ENCODE peak calls at places on chromosomes 12 and 14, in seven cellular contexts. H is transverse colon, K is right atrium auricular region, Q is cardiac fibroblast, J is PC-9, M is HCT116, P is uterus. O is an unnamed sample.

GRCh38 chr12:60265741-60266140 is 669.9 kb downstream of the SLC16A7 start:
- DNase-seq in H (no peak), K (no peak), Q (no peak), J (no peak), M (no peak), P (no peak), O (peak; percentile 56)

GRCh38 chr12:6827437-6827894 is 741 bp upstream of the P3H3 start:
- DNase-seq in H (peak; percentile 82), K (peak; percentile 93), Q (peak; percentile 79), J (peak; percentile 61), M (peak; percentile 69), P (peak; percentile 95), O (no peak)

GRCh38 chr12:68499616-68500015 is 111.1 kb upstream of the RAP1B start:
- DNase-seq in H (no peak), K (no peak), Q (no peak), J (no peak), M (no peak), P (no peak), O (no peak)

GRCh38 chr12:153080-153746 is 60.7 kb downstream of the SLC6A12 start:
- DNase-seq in H (peak; percentile 78), K (no peak), Q (peak; percentile 48), J (peak; percentile 73), M (peak; percentile 56), P (no peak), O (no peak)

GRCh38 chr12:105106621-105107020 is 910 bp upstream of the WASHC4 start:
- DNase-seq in H (no peak), K (no peak), Q (no peak), J (no peak), M (no peak), P (no peak), O (no peak)

GRCh38 chr12:65106948-65107347 is 14.2 kb downstream of the WIF1 start:
- DNase-seq in H (no peak), K (no peak), Q (peak; percentile 33), J (no peak), M (no peak), P (no peak), O (no peak)

GRCh38 chr12:48004039-48004940 is at the start of gene COL2A1:
- DNase-seq in H (no peak), K (no peak), Q (peak; percentile 23), J (no peak), M (no peak), P (no peak), O (no peak)

GRCh38 chr14:90452366-90452765 is 55.5 kb downstream of the CALM1 start:
- DNase-seq in H (no peak), K (no peak), Q (no peak), J (no peak), M (no peak), P (no peak), O (no peak)

GRCh38 chr14:51732494-51733080 is 80.9 kb downstream of the FRMD6 start:
- DNase-seq in H (no peak), K (no peak), Q (peak; percentile 33), J (no peak), M (no peak), P (no peak), O (no peak)

GRCh38 chr12:101697930-101698781 is 716 bp downstream of the CHPT1 start:
- DNase-seq in H (peak; percentile 68), K (peak; percentile 63), Q (peak; percentile 47), J (peak; percentile 3), M (no peak), P (peak; percentile 46), O (no peak)

GRCh38 chr14:65962952-65963351 is 523.2 kb upstream of the CCDC196 start:
- DNase-seq in H (no peak), K (no peak), Q (no peak), J (no peak), M (no peak), P (no peak), O (no peak)

GRCh38 chr12:127592278-127592677 is 674.7 kb upstream of the TMEM132C start:
- DNase-seq in H (no peak), K (no peak), Q (no peak), J (no peak), M (no peak), P (no peak), O (no peak)

GRCh38 chr12:124411291-124411878 is 116.5 kb downstream of the RFLNA start:
- DNase-seq in H (peak; percentile 63), K (peak; percentile 92), Q (peak; percentile 97), J (no peak), M (no peak), P (peak; percentile 93), O (no peak)

GRCh38 chr12:113926792-113927191 is 39.3 kb downstream of the RBM19 start:
- DNase-seq in H (no peak), K (no peak), Q (no peak), J (no peak), M (no peak), P (no peak), O (no peak)

GRCh38 chr14:38250316-38250715 is 5.6 kb downstream of the CLEC14A start:
- DNase-seq in H (no peak), K (no peak), Q (no peak), J (no peak), M (no peak), P (no peak), O (no peak)

GRCh38 chr14:104343690-104344640 is 205.6 kb downstream of the KIF26A start:
- DNase-seq in H (no peak), K (no peak), Q (no peak), J (no peak), M (no peak), P (no peak), O (no peak)

GRCh38 chr14:91744068-91744480 is 12.2 kb upstream of the CATSPERB start:
- DNase-seq in H (peak; percentile 64), K (no peak), Q (peak; percentile 15), J (no peak), M (peak; percentile 6), P (no peak), O (peak; percentile 83)

GRCh38 chr12:112985655-112986290 is 7.5 kb downstream of the OAS2 start:
- DNase-seq in H (no peak), K (no peak), Q (no peak), J (no peak), M (no peak), P (no peak), O (no peak)

GRCh38 chr14:84483072-84483410 is 1046.9 kb upstream of the FLRT2 start:
- DNase-seq in H (no peak), K (no peak), Q (no peak), J (no peak), M (no peak), P (no peak), O (no peak)

GRCh38 chr14:68690106-68690960 is 102.5 kb downstream of the ZFP36L1 start:
- DNase-seq in H (no peak), K (no peak), Q (no peak), J (no peak), M (no peak), P (peak; percentile 15), O (no peak)

GRCh38 chr14:33679461-33680225 is 271.2 kb downstream of the EGLN3 start:
- DNase-seq in H (no peak), K (no peak), Q (peak; percentile 72), J (no peak), M (no peak), P (no peak), O (no peak)

DNA sequence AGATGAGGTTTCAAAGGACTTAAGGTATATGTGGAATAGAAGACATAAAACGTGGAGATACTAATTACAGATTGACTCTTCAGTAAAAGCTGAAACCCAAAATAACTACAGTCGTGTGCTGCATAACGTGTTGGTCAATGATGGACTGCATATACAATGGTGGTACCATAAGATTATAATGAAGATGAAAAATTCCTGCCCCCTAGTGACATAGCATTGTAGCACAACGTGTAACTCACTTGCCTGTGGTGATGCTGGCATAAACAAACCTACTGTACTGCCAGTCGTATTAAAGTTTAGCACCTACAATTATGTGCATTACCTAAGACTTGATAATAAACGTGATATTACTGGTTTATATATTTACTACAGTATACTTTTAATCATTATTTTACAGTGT is 150.3 kb downstream of the LRRK2 start:
- DNase-seq in H (no peak), K (no peak), Q (peak; percentile 12), J (no peak), M (peak; percentile 8), P (no peak), O (no peak)
- TF ChIP-seq CTCF in H (no peak), K (no peak), Q (peak; percentile 28), J (no peak), M (peak; percentile 49), P (no peak), O (peak; percentile 41)

GRCh38 chr14:75429562-75429961 is 1.7 kb downstream of the JDP2 start:
- DNase-seq in H (no peak), K (no peak), Q (no peak), J (no peak), M (no peak), P (no peak), O (no peak)

GRCh38 chr14:75431011-75431410 is 3.2 kb downstream of the JDP2 start:
- DNase-seq in H (no peak), K (no peak), Q (no peak), J (no peak), M (no peak), P (no peak), O (no peak)

GRCh38 chr14:75430526-75430925 is 2.7 kb downstream of the JDP2 start:
- DNase-seq in H (no peak), K (no peak), Q (no peak), J (no peak), M (no peak), P (no peak), O (peak; percentile 71)

GRCh38 chr14:75428230-75429104 is 645 bp downstream of the JDP2 start:
- DNase-seq in H (peak; percentile 63), K (no peak), Q (peak; percentile 29), J (peak; percentile 47), M (no peak), P (peak; percentile 43), O (no peak)

GRCh38 chr14:75430106-75430505 is 2.3 kb downstream of the JDP2 start:
- DNase-seq in H (no peak), K (peak; percentile 81), Q (peak; percentile 37), J (no peak), M (no peak), P (peak; percentile 56), O (no peak)
- H3K4me3 ChIP-seq in H (no peak overlapping the region), K (peak overlapping the region; percentile 78), Q (peak overlapping the region; percentile 74), J (peak overlapping the region; percentile 90), M (no peak overlapping the region), P (no peak overlapping the region), O (no peak overlapping the region)

GRCh38 chr14:50060871-50061663 is 55.3 kb downstream of the VCPKMT start:
- DNase-seq in H (peak; percentile 47), K (peak; percentile 79), Q (peak; percentile 97), J (peak; percentile 31), M (no peak), P (peak; percentile 82), O (no peak)
- TF ChIP-seq CTCF in H (no peak), K (no peak), Q (peak; percentile 22), J (no peak), M (no peak), P (peak; percentile 36), O (no peak)

GRCh38 chr14:105399441-105399775 is 1.1 kb downstream of the TEX22 start:
- DNase-seq in H (no peak), K (no peak), Q (no peak), J (no peak), M (no peak), P (no peak), O (no peak)

GRCh38 chr14:105395538-105395854 is 2.8 kb upstream of the TEX22 start:
- DNase-seq in H (no peak), K (no peak), Q (no peak), J (no peak), M (no peak), P (no peak), O (no peak)

GRCh38 chr14:105398726-105399440 is 545 bp downstream of the TEX22 start:
- DNase-seq in H (no peak), K (no peak), Q (peak; percentile 32), J (peak; percentile 18), M (no peak), P (no peak), O (no peak)

GRCh38 chr14:105398044-105398725 is at the start of gene TEX22:
- DNase-seq in H (peak; percentile 93), K (peak; percentile 75), Q (peak; percentile 74), J (peak; percentile 71), M (peak; percentile 31), P (peak; percentile 89), O (no peak)

GRCh38 chr14:105397350-105397931 is 897 bp upstream of the TEX22 start:
- DNase-seq in H (no peak), K (no peak), Q (no peak), J (no peak), M (no peak), P (no peak), O (no peak)
- H3K4me3 ChIP-seq in H (peak overlapping the region; percentile 62), K (peak overlapping the region; percentile 70), Q (peak overlapping the region; percentile 73), J (peak overlapping the region; percentile 79), M (peak overlapping the region; percentile 91), P (peak overlapping the region; percentile 88), O (peak overlapping the region; percentile 90)